ENCODE peak calls at places on chromosomes 3 and 15, in seven cellular contexts. One of them, this sample, is unnamed.

GRCh38 chr15:63778800-63779199 is 54.9 kb downstream of the HERC1 start:
- DNase-seq in EL: no peak
- DNase-seq in iris pigment epithelial cell: no peak
- DNase-seq in NCI-H345: no peak
- DNase-seq in CD4-positive, CD25-positive, alpha-beta regulatory T cell: no peak
- DNase-seq in myocyte: no peak
- DNase-seq in H1: no peak
- DNase-seq in this sample: no peak

GRCh38 chr15:51499379-51499976 is 123.1 kb downstream of the DMXL2 start:
- DNase-seq in NCI-H345: no peak
- DNase-seq in H1: no peak
- DNase-seq in EL: peak
- DNase-seq in myocyte: peak
- DNase-seq in CD4-positive, CD25-positive, alpha-beta regulatory T cell: no peak
- DNase-seq in iris pigment epithelial cell: peak
- DNase-seq in this sample: peak

GRCh38 chr3:18988619-18989229 is 159.6 kb upstream of the KCNH8 start:
- DNase-seq in iris pigment epithelial cell: peak
- DNase-seq in myocyte: peak
- DNase-seq in CD4-positive, CD25-positive, alpha-beta regulatory T cell: no peak
- DNase-seq in EL: no peak
- DNase-seq in NCI-H345: peak
- DNase-seq in H1: no peak
- DNase-seq in this sample: peak

GRCh38 chr15:101153801-101154656 is 97.8 kb downstream of the CHSY1 start:
- DNase-seq in iris pigment epithelial cell: no peak
- DNase-seq in H1: no peak
- DNase-seq in myocyte: no peak
- DNase-seq in CD4-positive, CD25-positive, alpha-beta regulatory T cell: no peak
- DNase-seq in NCI-H345: no peak
- DNase-seq in EL: no peak
- DNase-seq in this sample: no peak

GRCh38 chr3:41327718-41328117 is 128.4 kb downstream of the CTNNB1 start:
- DNase-seq in H1: no peak
- DNase-seq in myocyte: no peak
- DNase-seq in NCI-H345: no peak
- DNase-seq in CD4-positive, CD25-positive, alpha-beta regulatory T cell: no peak
- DNase-seq in EL: no peak
- DNase-seq in iris pigment epithelial cell: peak
- DNase-seq in this sample: peak

GRCh38 chr3:174051191-174051590 is 653.6 kb downstream of the NLGN1 start:
- DNase-seq in H1: no peak
- DNase-seq in myocyte: no peak
- DNase-seq in EL: no peak
- DNase-seq in CD4-positive, CD25-positive, alpha-beta regulatory T cell: no peak
- DNase-seq in NCI-H345: no peak
- DNase-seq in iris pigment epithelial cell: no peak
- DNase-seq in this sample: no peak

GRCh38 chr3:15157441-15157840 is 48.6 kb upstream of the CAPN7 start:
- DNase-seq in EL: no peak
- DNase-seq in iris pigment epithelial cell: no peak
- DNase-seq in H1: no peak
- DNase-seq in NCI-H345: no peak
- DNase-seq in myocyte: no peak
- DNase-seq in CD4-positive, CD25-positive, alpha-beta regulatory T cell: no peak
- DNase-seq in this sample: no peak

GRCh38 chr15:89575146-89575655 is at the start of gene TICRR:
- DNase-seq in myocyte: peak
- DNase-seq in NCI-H345: peak
- DNase-seq in H1: peak
- DNase-seq in CD4-positive, CD25-positive, alpha-beta regulatory T cell: peak
- DNase-seq in iris pigment epithelial cell: peak
- DNase-seq in EL: peak
- DNase-seq in this sample: peak

GRCh38 chr3:17707813-17708543 is 34.5 kb downstream of the TBC1D5 start:
- DNase-seq in NCI-H345: no peak
- DNase-seq in EL: no peak
- DNase-seq in myocyte: no peak
- DNase-seq in CD4-positive, CD25-positive, alpha-beta regulatory T cell: no peak
- DNase-seq in iris pigment epithelial cell: peak
- DNase-seq in H1: no peak
- DNase-seq in this sample: peak

GRCh38 chr3:35393916-35394315 is 245.4 kb upstream of the ARPP21 start:
- DNase-seq in EL: no peak
- DNase-seq in NCI-H345: peak
- DNase-seq in myocyte: peak
- DNase-seq in CD4-positive, CD25-positive, alpha-beta regulatory T cell: no peak
- DNase-seq in iris pigment epithelial cell: peak
- DNase-seq in H1: no peak
- DNase-seq in this sample: no peak

GRCh38 chr15:58298883-58299282 is 132.9 kb upstream of the LIPC start:
- DNase-seq in EL: no peak
- DNase-seq in myocyte: no peak
- DNase-seq in iris pigment epithelial cell: no peak
- DNase-seq in H1: no peak
- DNase-seq in NCI-H345: no peak
- DNase-seq in CD4-positive, CD25-positive, alpha-beta regulatory T cell: no peak
- DNase-seq in this sample: no peak

GRCh38 chr3:154040283-154040682 is 80.9 kb upstream of the ARHGEF26 start:
- DNase-seq in myocyte: no peak
- DNase-seq in NCI-H345: no peak
- DNase-seq in CD4-positive, CD25-positive, alpha-beta regulatory T cell: no peak
- DNase-seq in iris pigment epithelial cell: peak
- DNase-seq in H1: no peak
- DNase-seq in EL: peak
- DNase-seq in this sample: peak

GRCh38 chr15:44780608-44781007 is 44.3 kb downstream of the TRIM69 start:
- DNase-seq in iris pigment epithelial cell: peak
- DNase-seq in NCI-H345: no peak
- DNase-seq in EL: no peak
- DNase-seq in H1: no peak
- DNase-seq in myocyte: no peak
- DNase-seq in CD4-positive, CD25-positive, alpha-beta regulatory T cell: no peak
- DNase-seq in this sample: no peak

GRCh38 chr3:149879872-149880271 is 66.9 kb downstream of the RNF13 start:
- DNase-seq in EL: peak
- DNase-seq in iris pigment epithelial cell: peak
- DNase-seq in NCI-H345: no peak
- DNase-seq in H1: peak
- DNase-seq in myocyte: peak
- DNase-seq in CD4-positive, CD25-positive, alpha-beta regulatory T cell: no peak
- DNase-seq in this sample: peak

GRCh38 chr3:133921592-133921991 is 25.9 kb upstream of the RAB6B start:
- DNase-seq in EL: no peak
- DNase-seq in iris pigment epithelial cell: no peak
- DNase-seq in H1: no peak
- DNase-seq in NCI-H345: no peak
- DNase-seq in CD4-positive, CD25-positive, alpha-beta regulatory T cell: no peak
- DNase-seq in myocyte: no peak
- DNase-seq in this sample: no peak

GRCh38 chr3:142844339-142844977 is 44.4 kb downstream of the PCOLCE2 start:
- DNase-seq in iris pigment epithelial cell: peak
- DNase-seq in CD4-positive, CD25-positive, alpha-beta regulatory T cell: no peak
- DNase-seq in EL: peak
- DNase-seq in H1: no peak
- DNase-seq in myocyte: peak
- DNase-seq in NCI-H345: no peak
- DNase-seq in this sample: peak

GRCh38 chr3:104785966-104786365 is 580.7 kb upstream of the ALCAM start:
- DNase-seq in CD4-positive, CD25-positive, alpha-beta regulatory T cell: no peak
- DNase-seq in H1: no peak
- DNase-seq in myocyte: no peak
- DNase-seq in EL: peak
- DNase-seq in iris pigment epithelial cell: peak
- DNase-seq in NCI-H345: no peak
- DNase-seq in this sample: no peak

GRCh38 chr15:40439461-40440299 is 1.1 kb upstream of the BAHD1 start:
- DNase-seq in iris pigment epithelial cell: peak
- DNase-seq in H1: peak
- DNase-seq in myocyte: no peak
- DNase-seq in NCI-H345: no peak
- DNase-seq in EL: peak
- DNase-seq in CD4-positive, CD25-positive, alpha-beta regulatory T cell: peak
- DNase-seq in this sample: no peak

GRCh38 chr3:45870099-45870498 is 16.2 kb upstream of the CCR9 start:
- DNase-seq in H1: no peak
- DNase-seq in NCI-H345: no peak
- DNase-seq in myocyte: no peak
- DNase-seq in EL: no peak
- DNase-seq in CD4-positive, CD25-positive, alpha-beta regulatory T cell: peak
- DNase-seq in iris pigment epithelial cell: no peak
- DNase-seq in this sample: no peak

GRCh38 chr3:149401215-149401925 is 23.9 kb upstream of the TM4SF1 start:
- DNase-seq in H1: no peak
- DNase-seq in EL: peak
- DNase-seq in iris pigment epithelial cell: peak
- DNase-seq in myocyte: peak
- DNase-seq in CD4-positive, CD25-positive, alpha-beta regulatory T cell: no peak
- DNase-seq in NCI-H345: peak
- DNase-seq in this sample: peak

GRCh38 chr3:129604942-129605592 is 1.4 kb downstream of the PLXND1 start:
- DNase-seq in EL: no peak
- DNase-seq in H1: peak
- DNase-seq in NCI-H345: no peak
- DNase-seq in myocyte: no peak
- DNase-seq in CD4-positive, CD25-positive, alpha-beta regulatory T cell: no peak
- DNase-seq in iris pigment epithelial cell: no peak
- DNase-seq in this sample: no peak

GRCh38 chr3:170997966-170998913 is 28.3 kb downstream of the SLC2A2 start:
- DNase-seq in myocyte: no peak
- DNase-seq in NCI-H345: no peak
- DNase-seq in EL: peak
- DNase-seq in CD4-positive, CD25-positive, alpha-beta regulatory T cell: no peak
- DNase-seq in iris pigment epithelial cell: peak
- DNase-seq in H1: no peak
- DNase-seq in this sample: peak

GRCh38 chr3:154428369-154429206 is 1.4 kb downstream of the GPR149 start:
- DNase-seq in H1: peak
- DNase-seq in myocyte: no peak
- DNase-seq in CD4-positive, CD25-positive, alpha-beta regulatory T cell: no peak
- DNase-seq in NCI-H345: peak
- DNase-seq in iris pigment epithelial cell: no peak
- DNase-seq in EL: no peak
- DNase-seq in this sample: no peak

This sample was measured in fibroblast of villous mesenchyme.